ENCODE peak calls at places on chromosomes 2 and 18, in ten cellular contexts. One of them, this sample, is unnamed.

GRCh38 chr2:12316464-12316863 is 400.3 kb upstream of the TRIB2 start:
- DNase-seq in kidney tubule cell: no peak
- DNase-seq in NCI-H345: no peak
- DNase-seq in HL-60: no peak
- DNase-seq in frontal cortex: no peak
- DNase-seq in RWPE1: no peak
- DNase-seq in dermis microvascular lymphatic vessel endothelial cell: no peak
- DNase-seq in fibroblast of pulmonary artery: no peak
- DNase-seq in epithelial cell of esophagus: no peak
- DNase-seq in stimulated activated CD4-positive, alpha-beta T cell treated with anti-CD3 and anti-CD28 coated beads, TNF-alpha, amount 100 ng/mL, for 48 hours: no peak
- DNase-seq in this sample: no peak

GRCh38 chr18:36350839-36351474 is 53.4 kb downstream of the FHOD3 start:
- DNase-seq in NCI-H345: no peak
- DNase-seq in stimulated activated CD4-positive, alpha-beta T cell treated with anti-CD3 and anti-CD28 coated beads, TNF-alpha, amount 100 ng/mL, for 48 hours: no peak
- DNase-seq in frontal cortex: no peak
- DNase-seq in dermis microvascular lymphatic vessel endothelial cell: no peak
- DNase-seq in kidney tubule cell: peak; percentile 58
- DNase-seq in RWPE1: no peak
- DNase-seq in epithelial cell of esophagus: no peak
- DNase-seq in fibroblast of pulmonary artery: no peak
- DNase-seq in HL-60: no peak
- DNase-seq in this sample: no peak

GRCh38 chr2:189190696-189191095 is 11.1 kb upstream of the COL5A2 start:
- DNase-seq in HL-60: no peak
- DNase-seq in RWPE1: no peak
- DNase-seq in fibroblast of pulmonary artery: no peak
- DNase-seq in frontal cortex: no peak
- DNase-seq in kidney tubule cell: no peak
- DNase-seq in NCI-H345: no peak
- DNase-seq in stimulated activated CD4-positive, alpha-beta T cell treated with anti-CD3 and anti-CD28 coated beads, TNF-alpha, amount 100 ng/mL, for 48 hours: no peak
- DNase-seq in epithelial cell of esophagus: no peak
- DNase-seq in dermis microvascular lymphatic vessel endothelial cell: no peak
- DNase-seq in this sample: no peak

GRCh38 chr2:113977060-113977659 is 87.3 kb downstream of the ACTR3 start:
- DNase-seq in NCI-H345: peak; percentile 36
- DNase-seq in stimulated activated CD4-positive, alpha-beta T cell treated with anti-CD3 and anti-CD28 coated beads, TNF-alpha, amount 100 ng/mL, for 48 hours: no peak
- DNase-seq in RWPE1: no peak
- DNase-seq in kidney tubule cell: peak; percentile 44
- DNase-seq in frontal cortex: no peak
- DNase-seq in HL-60: no peak
- DNase-seq in dermis microvascular lymphatic vessel endothelial cell: no peak
- DNase-seq in fibroblast of pulmonary artery: no peak
- DNase-seq in epithelial cell of esophagus: no peak
- DNase-seq in this sample: no peak

GRCh38 chr2:120854014-120854620 is 118.4 kb downstream of the GLI2 start:
- DNase-seq in frontal cortex: no peak
- DNase-seq in RWPE1: no peak
- DNase-seq in HL-60: no peak
- DNase-seq in dermis microvascular lymphatic vessel endothelial cell: no peak
- DNase-seq in stimulated activated CD4-positive, alpha-beta T cell treated with anti-CD3 and anti-CD28 coated beads, TNF-alpha, amount 100 ng/mL, for 48 hours: no peak
- DNase-seq in kidney tubule cell: no peak
- DNase-seq in epithelial cell of esophagus: no peak
- DNase-seq in fibroblast of pulmonary artery: no peak
- DNase-seq in NCI-H345: no peak
- DNase-seq in this sample: no peak

GRCh38 chr2:3492951-3493609 is 26.3 kb downstream of the ADI1 start:
- DNase-seq in dermis microvascular lymphatic vessel endothelial cell: peak; percentile 18
- DNase-seq in kidney tubule cell: peak; percentile 5
- DNase-seq in fibroblast of pulmonary artery: peak; percentile 91
- DNase-seq in stimulated activated CD4-positive, alpha-beta T cell treated with anti-CD3 and anti-CD28 coated beads, TNF-alpha, amount 100 ng/mL, for 48 hours: no peak
- DNase-seq in HL-60: no peak
- DNase-seq in NCI-H345: no peak
- DNase-seq in RWPE1: peak; percentile 26
- DNase-seq in epithelial cell of esophagus: no peak
- DNase-seq in frontal cortex: no peak
- DNase-seq in this sample: peak; percentile 35

GRCh38 chr2:236177604-236177966 is 9.4 kb upstream of the GBX2 start:
- DNase-seq in HL-60: no peak
- DNase-seq in NCI-H345: peak; percentile 44
- DNase-seq in frontal cortex: peak; percentile 56
- DNase-seq in dermis microvascular lymphatic vessel endothelial cell: peak; percentile 61
- DNase-seq in RWPE1: no peak
- DNase-seq in stimulated activated CD4-positive, alpha-beta T cell treated with anti-CD3 and anti-CD28 coated beads, TNF-alpha, amount 100 ng/mL, for 48 hours: no peak
- DNase-seq in kidney tubule cell: peak; percentile 56
- DNase-seq in fibroblast of pulmonary artery: peak; percentile 42
- DNase-seq in epithelial cell of esophagus: peak; percentile 45
- DNase-seq in this sample: no peak

GRCh38 chr18:32754508-32755263 is 18.1 kb downstream of the KLHL14 start:
- DNase-seq in frontal cortex: no peak
- DNase-seq in fibroblast of pulmonary artery: no peak
- DNase-seq in RWPE1: no peak
- DNase-seq in HL-60: no peak
- DNase-seq in dermis microvascular lymphatic vessel endothelial cell: no peak
- DNase-seq in kidney tubule cell: no peak
- DNase-seq in epithelial cell of esophagus: no peak
- DNase-seq in stimulated activated CD4-positive, alpha-beta T cell treated with anti-CD3 and anti-CD28 coated beads, TNF-alpha, amount 100 ng/mL, for 48 hours: no peak
- DNase-seq in NCI-H345: no peak
- DNase-seq in this sample: no peak

GRCh38 chr2:175080479-175080878 is 75.3 kb upstream of the CHN1 start:
- DNase-seq in RWPE1: peak; percentile 17
- DNase-seq in frontal cortex: no peak
- DNase-seq in stimulated activated CD4-positive, alpha-beta T cell treated with anti-CD3 and anti-CD28 coated beads, TNF-alpha, amount 100 ng/mL, for 48 hours: no peak
- DNase-seq in dermis microvascular lymphatic vessel endothelial cell: no peak
- DNase-seq in fibroblast of pulmonary artery: no peak
- DNase-seq in kidney tubule cell: no peak
- DNase-seq in epithelial cell of esophagus: peak; percentile 32
- DNase-seq in NCI-H345: no peak
- DNase-seq in HL-60: no peak
- DNase-seq in this sample: no peak

GRCh38 chr18:68221116-68221724 is 493.7 kb downstream of the TMX3 start:
- DNase-seq in HL-60: no peak
- DNase-seq in fibroblast of pulmonary artery: no peak
- DNase-seq in dermis microvascular lymphatic vessel endothelial cell: no peak
- DNase-seq in frontal cortex: no peak
- DNase-seq in stimulated activated CD4-positive, alpha-beta T cell treated with anti-CD3 and anti-CD28 coated beads, TNF-alpha, amount 100 ng/mL, for 48 hours: no peak
- DNase-seq in epithelial cell of esophagus: no peak
- DNase-seq in NCI-H345: no peak
- DNase-seq in kidney tubule cell: no peak
- DNase-seq in RWPE1: no peak
- DNase-seq in this sample: no peak

GRCh38 chr2:159609933-159610523 is 6.3 kb downstream of the BAZ2B start:
- DNase-seq in fibroblast of pulmonary artery: no peak
- DNase-seq in NCI-H345: no peak
- DNase-seq in dermis microvascular lymphatic vessel endothelial cell: no peak
- DNase-seq in HL-60: no peak
- DNase-seq in RWPE1: no peak
- DNase-seq in stimulated activated CD4-positive, alpha-beta T cell treated with anti-CD3 and anti-CD28 coated beads, TNF-alpha, amount 100 ng/mL, for 48 hours: no peak
- DNase-seq in epithelial cell of esophagus: no peak
- DNase-seq in kidney tubule cell: no peak
- DNase-seq in frontal cortex: no peak
- DNase-seq in this sample: no peak